ENCODE peak calls at places on chromosome 10, in five cellular contexts. Z, A, P, O and U are unnamed samples.

GRCh38 chr10:52455095-52455494 is 141.0 kb downstream of the DKK1 start:
- DNase-seq in Z (no peak), A (no peak), P (no peak), O (no peak), U (no peak)

GRCh38 chr10:118903251-118903650 is 126.3 kb upstream of the NANOS1 start:
- DNase-seq in Z (no peak), A (no peak), P (no peak), O (no peak), U (no peak)

GRCh38 chr10:91313761-91314520 is 93.5 kb downstream of the PCGF5 start:
- DNase-seq in Z (no peak), A (no peak), P (peak), O (no peak), U (no peak)

GRCh38 chr10:75663947-75664664 is 232.7 kb downstream of the LRMDA start:
- DNase-seq in Z (no peak), A (peak), P (no peak), O (no peak), U (no peak)

GRCh38 chr10:3499120-3499519 is 285.9 kb downstream of the KLF6 start:
- DNase-seq in Z (no peak), A (no peak), P (no peak), O (no peak), U (no peak)

GRCh38 chr10:5559642-5560141 is 34.9 kb downstream of the CALML3 start:
- DNase-seq in Z (no peak), A (no peak), P (peak), O (no peak), U (no peak)

GRCh38 chr10:71080381-71081228 is 131.8 kb upstream of the UNC5B start:
- DNase-seq in Z (no peak), A (no peak), P (no peak), O (no peak), U (no peak)

GRCh38 chr10:31034041-31034918 is 2.6 kb upstream of the ZNF438 start:
- DNase-seq in Z (no peak), A (no peak), P (peak), O (no peak), U (no peak)

GRCh38 chr10:31071232-31071999 is 39.8 kb upstream of the ZNF438 start:
- DNase-seq in Z (no peak), A (no peak), P (no peak), O (no peak), U (no peak)

GRCh38 chr10:95480901-95481491 is 80.2 kb downstream of the SORBS1 start:
- DNase-seq in Z (no peak), A (no peak), P (no peak), O (no peak), U (no peak)

GRCh38 chr10:7948601-7949000 is 105.9 kb upstream of the GATA3 start:
- DNase-seq in Z (no peak), A (no peak), P (no peak), O (no peak), U (no peak)